ENCODE peak calls at places on chromosome 2, in ten cellular contexts. One of them, this sample, is unnamed. For H3K4me1, the result is how much of the 10 kb centered on the place peaks cover.

GRCh38 chr2:12714391-12715221 is 2.1 kb upstream of the TRIB2 start:
- DNase-seq in uterus: no peak
- DNase-seq in IMR-90: peak
- DNase-seq in suprapubic skin: no peak
- DNase-seq in A549: no peak
- DNase-seq in upper lobe of right lung: no peak
- DNase-seq in breast epithelium: no peak
- DNase-seq in cardiac muscle cell: no peak
- DNase-seq in hepatocyte: no peak
- DNase-seq in OCI-LY7: no peak
- DNase-seq in this sample: no peak

GRCh38 chr2:199704358-199705238 is 146.4 kb downstream of the FTCDNL1 start:
- DNase-seq in uterus: no peak
- DNase-seq in IMR-90: peak
- DNase-seq in suprapubic skin: no peak
- DNase-seq in A549: peak
- DNase-seq in upper lobe of right lung: no peak
- DNase-seq in breast epithelium: no peak
- DNase-seq in cardiac muscle cell: peak
- DNase-seq in hepatocyte: peak
- DNase-seq in OCI-LY7: peak
- DNase-seq in this sample: peak

GRCh38 chr2:10373931-10374330 is 71.2 kb downstream of the HPCAL1 start:
- DNase-seq in uterus: no peak
- DNase-seq in IMR-90: no peak
- DNase-seq in suprapubic skin: no peak
- DNase-seq in A549: no peak
- DNase-seq in upper lobe of right lung: no peak
- DNase-seq in breast epithelium: no peak
- DNase-seq in cardiac muscle cell: no peak
- DNase-seq in hepatocyte: no peak
- DNase-seq in OCI-LY7: no peak
- DNase-seq in this sample: no peak

GRCh38 chr2:119645173-119645846 is 33.7 kb upstream of the TMEM177 start:
- DNase-seq in uterus: no peak
- DNase-seq in IMR-90: peak
- DNase-seq in suprapubic skin: no peak
- DNase-seq in A549: no peak
- DNase-seq in upper lobe of right lung: no peak
- DNase-seq in breast epithelium: no peak
- DNase-seq in cardiac muscle cell: no peak
- DNase-seq in hepatocyte: no peak
- DNase-seq in OCI-LY7: no peak
- DNase-seq in this sample: no peak

GRCh38 chr2:162233197-162233596 is 10.0 kb downstream of the FAP start:
- DNase-seq in uterus: no peak
- DNase-seq in IMR-90: peak
- DNase-seq in suprapubic skin: no peak
- DNase-seq in A549: no peak
- DNase-seq in upper lobe of right lung: no peak
- DNase-seq in breast epithelium: no peak
- DNase-seq in cardiac muscle cell: no peak
- DNase-seq in hepatocyte: no peak
- DNase-seq in OCI-LY7: no peak
- DNase-seq in this sample: no peak

GRCh38 chr2:27263287-27264252 is 723 bp upstream of the SLC30A3 start:
- DNase-seq in uterus: no peak
- DNase-seq in IMR-90: no peak
- DNase-seq in suprapubic skin: no peak
- DNase-seq in A549: no peak
- DNase-seq in upper lobe of right lung: no peak
- DNase-seq in breast epithelium: no peak
- DNase-seq in cardiac muscle cell: peak
- DNase-seq in hepatocyte: no peak
- DNase-seq in OCI-LY7: peak
- DNase-seq in this sample: no peak

GRCh38 chr2:125745514-125745913 is 910.4 kb upstream of the GYPC start:
- DNase-seq in uterus: no peak
- DNase-seq in IMR-90: no peak
- DNase-seq in suprapubic skin: no peak
- DNase-seq in A549: no peak
- DNase-seq in upper lobe of right lung: no peak
- DNase-seq in breast epithelium: no peak
- DNase-seq in cardiac muscle cell: peak
- DNase-seq in hepatocyte: peak
- DNase-seq in OCI-LY7: peak
- DNase-seq in this sample: peak

GRCh38 chr2:230861564-230862255 is 3.0 kb upstream of the ITM2C start:
- DNase-seq in uterus: no peak
- DNase-seq in IMR-90: no peak
- DNase-seq in suprapubic skin: no peak
- DNase-seq in A549: no peak
- DNase-seq in upper lobe of right lung: no peak
- DNase-seq in breast epithelium: no peak
- DNase-seq in cardiac muscle cell: peak
- DNase-seq in hepatocyte: no peak
- DNase-seq in OCI-LY7: no peak
- DNase-seq in this sample: no peak

GRCh38 chr2:8676191-8676914 is 5.5 kb upstream of the ID2 start:
- DNase-seq in uterus: peak
- DNase-seq in IMR-90: peak
- DNase-seq in suprapubic skin: peak
- DNase-seq in A549: no peak
- DNase-seq in upper lobe of right lung: peak
- DNase-seq in breast epithelium: peak
- DNase-seq in cardiac muscle cell: peak
- DNase-seq in hepatocyte: peak
- DNase-seq in OCI-LY7: no peak
- DNase-seq in this sample: peak

GRCh38 chr2:207938886-207939285 is 86.4 kb downstream of the PLEKHM3 start:
- DNase-seq in uterus: no peak
- DNase-seq in IMR-90: no peak
- DNase-seq in suprapubic skin: no peak
- DNase-seq in A549: no peak
- DNase-seq in upper lobe of right lung: no peak
- DNase-seq in breast epithelium: no peak
- DNase-seq in cardiac muscle cell: no peak
- DNase-seq in hepatocyte: no peak
- DNase-seq in OCI-LY7: no peak
- DNase-seq in this sample: no peak

GRCh38 chr2:26997394-26997793 is 27.0 kb downstream of the MAPRE3 start:
- DNase-seq in uterus: no peak
- DNase-seq in IMR-90: no peak
- DNase-seq in suprapubic skin: no peak
- DNase-seq in A549: no peak
- DNase-seq in upper lobe of right lung: no peak
- DNase-seq in breast epithelium: no peak
- DNase-seq in cardiac muscle cell: no peak
- DNase-seq in hepatocyte: no peak
- DNase-seq in OCI-LY7: no peak
- DNase-seq in this sample: no peak

GRCh38 chr2:108267117-108267516 is 21.6 kb upstream of the SULT1C2 start:
- DNase-seq in uterus: peak
- DNase-seq in IMR-90: peak
- DNase-seq in suprapubic skin: no peak
- DNase-seq in A549: no peak
- DNase-seq in upper lobe of right lung: no peak
- DNase-seq in breast epithelium: no peak
- DNase-seq in cardiac muscle cell: no peak
- DNase-seq in hepatocyte: no peak
- DNase-seq in OCI-LY7: no peak
- DNase-seq in this sample: no peak

GRCh38 chr2:208820289-208820688 is 413.7 kb downstream of the PTH2R start:
- DNase-seq in uterus: no peak
- DNase-seq in IMR-90: no peak
- DNase-seq in suprapubic skin: no peak
- DNase-seq in A549: no peak
- DNase-seq in upper lobe of right lung: no peak
- DNase-seq in breast epithelium: no peak
- DNase-seq in cardiac muscle cell: peak
- DNase-seq in hepatocyte: peak
- DNase-seq in OCI-LY7: peak
- DNase-seq in this sample: no peak

GRCh38 chr2:241202681-241203080 is 14.2 kb downstream of the ANO7 start:
- DNase-seq in uterus: no peak
- DNase-seq in IMR-90: no peak
- DNase-seq in suprapubic skin: no peak
- DNase-seq in A549: no peak
- DNase-seq in upper lobe of right lung: no peak
- DNase-seq in breast epithelium: no peak
- DNase-seq in cardiac muscle cell: no peak
- DNase-seq in hepatocyte: no peak
- DNase-seq in OCI-LY7: no peak
- DNase-seq in this sample: no peak

DNA sequence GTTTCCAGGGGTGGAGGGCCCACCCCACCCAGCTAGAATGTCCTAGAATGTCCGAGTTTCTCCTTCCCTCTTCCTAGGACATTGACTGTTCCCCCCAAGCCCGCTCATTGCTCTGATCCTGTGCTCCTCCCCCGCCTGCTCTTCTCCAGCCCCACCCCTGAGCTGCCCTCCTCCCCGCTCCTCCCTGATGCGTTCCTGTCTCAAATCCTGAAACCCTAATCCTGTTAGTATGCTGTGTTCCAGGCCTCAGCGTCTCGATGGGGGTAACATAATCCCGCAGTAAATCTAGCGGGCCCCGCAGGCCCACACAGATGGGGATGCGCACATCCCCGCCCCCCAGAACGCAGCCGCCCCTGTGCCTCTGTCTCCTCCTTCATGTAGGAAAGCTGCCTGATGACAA is 51.3 kb downstream of the NRP2 start:
- DNase-seq in uterus: peak
- DNase-seq in IMR-90: no peak
- DNase-seq in suprapubic skin: no peak
- DNase-seq in A549: no peak
- DNase-seq in upper lobe of right lung: no peak
- DNase-seq in breast epithelium: no peak
- DNase-seq in cardiac muscle cell: no peak
- DNase-seq in hepatocyte: no peak
- DNase-seq in OCI-LY7: no peak
- DNase-seq in this sample: no peak
- H3K4me1 ChIP-seq in uterus: under half
- H3K4me1 ChIP-seq in IMR-90: under half
- H3K4me1 ChIP-seq in suprapubic skin: under half
- H3K4me1 ChIP-seq in A549: half or more
- H3K4me1 ChIP-seq in upper lobe of right lung: under half
- H3K4me1 ChIP-seq in breast epithelium: under half
- H3K4me1 ChIP-seq in cardiac muscle cell: under half
- H3K4me1 ChIP-seq in hepatocyte: under half
- H3K4me1 ChIP-seq in OCI-LY7: under half
- H3K4me1 ChIP-seq in this sample: under half

GRCh38 chr2:23460228-23460627 is 75.2 kb downstream of the KLHL29 start:
- DNase-seq in uterus: no peak
- DNase-seq in IMR-90: peak
- DNase-seq in suprapubic skin: no peak
- DNase-seq in A549: peak
- DNase-seq in upper lobe of right lung: no peak
- DNase-seq in breast epithelium: no peak
- DNase-seq in cardiac muscle cell: no peak
- DNase-seq in hepatocyte: no peak
- DNase-seq in OCI-LY7: peak
- DNase-seq in this sample: no peak
- TF ChIP-seq CTCF in uterus: no peak
- TF ChIP-seq CTCF in IMR-90: peak
- TF ChIP-seq CTCF in suprapubic skin: no peak
- TF ChIP-seq CTCF in A549: peak
- TF ChIP-seq CTCF in upper lobe of right lung: peak
- TF ChIP-seq CTCF in breast epithelium: no peak
- TF ChIP-seq CTCF in cardiac muscle cell: peak
- TF ChIP-seq CTCF in hepatocyte: peak
- TF ChIP-seq CTCF in OCI-LY7: peak
- TF ChIP-seq CTCF in this sample: peak

DNA sequence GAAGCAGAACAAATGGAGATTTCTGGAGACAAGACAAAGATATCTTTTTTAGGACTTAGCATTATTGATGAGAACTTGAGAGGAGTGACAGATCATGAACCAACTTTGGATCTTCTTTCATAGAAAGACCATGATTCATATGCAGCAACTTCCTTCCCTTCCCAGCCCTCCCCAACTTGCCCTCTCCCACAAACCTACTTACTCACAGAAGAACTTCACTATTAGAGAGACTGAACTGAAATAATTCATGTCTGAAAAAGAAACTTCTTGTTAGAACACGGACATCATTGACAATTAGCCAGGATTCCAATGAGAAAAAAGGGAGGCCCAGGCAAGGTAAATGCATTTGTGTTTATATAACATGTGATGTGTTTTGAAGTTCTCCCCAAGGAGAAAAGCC is 294.5 kb downstream of the MEIS1 start:
- DNase-seq in uterus: no peak
- DNase-seq in IMR-90: peak
- DNase-seq in suprapubic skin: no peak
- DNase-seq in A549: no peak
- DNase-seq in upper lobe of right lung: no peak
- DNase-seq in breast epithelium: no peak
- DNase-seq in cardiac muscle cell: no peak
- DNase-seq in hepatocyte: no peak
- DNase-seq in OCI-LY7: no peak
- DNase-seq in this sample: no peak
- H3K4me1 ChIP-seq in uterus: under half
- H3K4me1 ChIP-seq in IMR-90: under half
- H3K4me1 ChIP-seq in suprapubic skin: under half
- H3K4me1 ChIP-seq in A549: under half
- H3K4me1 ChIP-seq in upper lobe of right lung: under half
- H3K4me1 ChIP-seq in breast epithelium: under half
- H3K4me1 ChIP-seq in cardiac muscle cell: under half
- H3K4me1 ChIP-seq in hepatocyte: under half
- H3K4me1 ChIP-seq in OCI-LY7: under half
- H3K4me1 ChIP-seq in this sample: under half

GRCh38 chr2:237130562-237131421 is 45.1 kb downstream of the COPS8 start:
- DNase-seq in uterus: no peak
- DNase-seq in IMR-90: no peak
- DNase-seq in suprapubic skin: no peak
- DNase-seq in A549: no peak
- DNase-seq in upper lobe of right lung: no peak
- DNase-seq in breast epithelium: no peak
- DNase-seq in cardiac muscle cell: no peak
- DNase-seq in hepatocyte: no peak
- DNase-seq in OCI-LY7: no peak
- DNase-seq in this sample: no peak

GRCh38 chr2:237134831-237135230 is 49.1 kb downstream of the COPS8 start:
- DNase-seq in uterus: no peak
- DNase-seq in IMR-90: no peak
- DNase-seq in suprapubic skin: no peak
- DNase-seq in A549: no peak
- DNase-seq in upper lobe of right lung: no peak
- DNase-seq in breast epithelium: no peak
- DNase-seq in cardiac muscle cell: no peak
- DNase-seq in hepatocyte: no peak
- DNase-seq in OCI-LY7: no peak
- DNase-seq in this sample: no peak

GRCh38 chr2:237131749-237132148 is 46.1 kb downstream of the COPS8 start:
- DNase-seq in uterus: no peak
- DNase-seq in IMR-90: no peak
- DNase-seq in suprapubic skin: no peak
- DNase-seq in A549: no peak
- DNase-seq in upper lobe of right lung: no peak
- DNase-seq in breast epithelium: no peak
- DNase-seq in cardiac muscle cell: no peak
- DNase-seq in hepatocyte: no peak
- DNase-seq in OCI-LY7: no peak
- DNase-seq in this sample: no peak

GRCh38 chr2:237134321-237134720 is 48.6 kb downstream of the COPS8 start:
- DNase-seq in uterus: no peak
- DNase-seq in IMR-90: no peak
- DNase-seq in suprapubic skin: no peak
- DNase-seq in A549: no peak
- DNase-seq in upper lobe of right lung: no peak
- DNase-seq in breast epithelium: no peak
- DNase-seq in cardiac muscle cell: no peak
- DNase-seq in hepatocyte: no peak
- DNase-seq in OCI-LY7: no peak
- DNase-seq in this sample: no peak

GRCh38 chr2:237132799-237133198 is 47.1 kb downstream of the COPS8 start:
- DNase-seq in uterus: no peak
- DNase-seq in IMR-90: no peak
- DNase-seq in suprapubic skin: no peak
- DNase-seq in A549: peak
- DNase-seq in upper lobe of right lung: no peak
- DNase-seq in breast epithelium: no peak
- DNase-seq in cardiac muscle cell: no peak
- DNase-seq in hepatocyte: peak
- DNase-seq in OCI-LY7: peak
- DNase-seq in this sample: no peak
- TF ChIP-seq CTCF in uterus: no peak
- TF ChIP-seq CTCF in IMR-90: peak
- TF ChIP-seq CTCF in suprapubic skin: no peak
- TF ChIP-seq CTCF in A549: peak
- TF ChIP-seq CTCF in upper lobe of right lung: peak
- TF ChIP-seq CTCF in breast epithelium: no peak
- TF ChIP-seq CTCF in cardiac muscle cell: peak
- TF ChIP-seq CTCF in hepatocyte: peak
- TF ChIP-seq CTCF in OCI-LY7: peak
- TF ChIP-seq CTCF in this sample: no peak